ENCODE peak calls at places on chromosomes 11 and 22, in five cellular contexts. One of them, this sample, is unnamed.

GRCh38 chr11:113550179-113550578 is 75.0 kb upstream of the DRD2 start:
- DNase-seq in sigmoid colon: no peak
- DNase-seq in ovary: no peak
- DNase-seq in A549: no peak
- DNase-seq in stomach: no peak
- DNase-seq in this sample: no peak

GRCh38 chr11:1086171-1087102 is 11.8 kb downstream of the MUC2 start:
- DNase-seq in stomach: peak
- DNase-seq in sigmoid colon: peak
- DNase-seq in ovary: peak
- DNase-seq in A549: no peak
- DNase-seq in this sample: no peak

GRCh38 chr11:68908273-68908672 is 4.6 kb downstream of the IGHMBP2 start:
- DNase-seq in stomach: no peak
- DNase-seq in ovary: no peak
- DNase-seq in A549: no peak
- DNase-seq in sigmoid colon: peak
- DNase-seq in this sample: no peak

GRCh38 chr22:44211946-44212930 is 31.5 kb downstream of the PARVG start:
- DNase-seq in stomach: no peak
- DNase-seq in sigmoid colon: peak
- DNase-seq in A549: no peak
- DNase-seq in ovary: no peak
- DNase-seq in this sample: no peak

GRCh38 chr22:50399751-50400331 is 56.7 kb downstream of the PPP6R2 start:
- DNase-seq in sigmoid colon: no peak
- DNase-seq in stomach: peak
- DNase-seq in A549: peak
- DNase-seq in ovary: no peak
- DNase-seq in this sample: peak

GRCh38 chr11:34601085-34601444 is 19.8 kb upstream of the EHF start:
- DNase-seq in A549: no peak
- DNase-seq in stomach: no peak
- DNase-seq in ovary: no peak
- DNase-seq in sigmoid colon: no peak
- DNase-seq in this sample: no peak

GRCh38 chr11:114080219-114080618 is 20.7 kb downstream of the ZBTB16 start:
- DNase-seq in A549: no peak
- DNase-seq in stomach: no peak
- DNase-seq in ovary: no peak
- DNase-seq in sigmoid colon: peak
- DNase-seq in this sample: no peak

GRCh38 chr11:68448604-68449011 is 11.9 kb upstream of the PPP6R3 start:
- DNase-seq in ovary: no peak
- DNase-seq in sigmoid colon: no peak
- DNase-seq in stomach: no peak
- DNase-seq in A549: no peak
- DNase-seq in this sample: no peak

GRCh38 chr22:29143848-29144785 is 61.6 kb upstream of the EMID1 start:
- DNase-seq in stomach: peak
- DNase-seq in A549: no peak
- DNase-seq in sigmoid colon: peak
- DNase-seq in ovary: no peak
- DNase-seq in this sample: no peak

GRCh38 chr11:113677648-113678047 is 28.5 kb downstream of the TMPRSS5 start:
- DNase-seq in stomach: no peak
- DNase-seq in sigmoid colon: no peak
- DNase-seq in A549: no peak
- DNase-seq in ovary: no peak
- DNase-seq in this sample: no peak

GRCh38 chr11:17102447-17102846 is 25.0 kb upstream of the RPS13 start:
- DNase-seq in sigmoid colon: no peak
- DNase-seq in A549: no peak
- DNase-seq in ovary: no peak
- DNase-seq in stomach: no peak
- DNase-seq in this sample: no peak

GRCh38 chr11:45748801-45749200 is 56.1 kb upstream of the SLC35C1 start:
- DNase-seq in stomach: no peak
- DNase-seq in sigmoid colon: no peak
- DNase-seq in A549: no peak
- DNase-seq in ovary: no peak
- DNase-seq in this sample: no peak

GRCh38 chr22:40418366-40419201 is 48.2 kb downstream of the SGSM3 start:
- DNase-seq in sigmoid colon: peak
- DNase-seq in stomach: no peak
- DNase-seq in ovary: no peak
- DNase-seq in A549: no peak
- DNase-seq in this sample: peak

GRCh38 chr22:50210378-50211139 is 9.7 kb downstream of the SELENOO start:
- DNase-seq in sigmoid colon: no peak
- DNase-seq in stomach: no peak
- DNase-seq in A549: no peak
- DNase-seq in ovary: no peak
- DNase-seq in this sample: peak

GRCh38 chr11:47607380-47607779 is 13.2 kb upstream of the C1QTNF4 start:
- DNase-seq in stomach: no peak
- DNase-seq in ovary: peak
- DNase-seq in sigmoid colon: no peak
- DNase-seq in A549: no peak
- DNase-seq in this sample: no peak

GRCh38 chr11:50075856-50076255 is 43.2 kb downstream of the OR4C45 start:
- DNase-seq in ovary: no peak
- DNase-seq in A549: no peak
- DNase-seq in stomach: no peak
- DNase-seq in sigmoid colon: no peak
- DNase-seq in this sample: no peak

GRCh38 chr11:69644962-69645675 is 4.2 kb downstream of the CCND1 start:
- DNase-seq in ovary: no peak
- DNase-seq in stomach: no peak
- DNase-seq in A549: no peak
- DNase-seq in sigmoid colon: peak
- DNase-seq in this sample: no peak

GRCh38 chr22:30857103-30857502 is 111.5 kb downstream of the MORC2 start:
- DNase-seq in ovary: no peak
- DNase-seq in A549: no peak
- DNase-seq in stomach: peak
- DNase-seq in sigmoid colon: no peak
- DNase-seq in this sample: no peak

GRCh38 chr11:69640260-69640994 is 529 bp upstream of the CCND1 start:
- DNase-seq in A549: peak
- DNase-seq in stomach: peak
- DNase-seq in ovary: no peak
- DNase-seq in sigmoid colon: peak
- DNase-seq in this sample: peak

GRCh38 chr11:8356731-8357504 is 93.2 kb upstream of the LMO1 start:
- DNase-seq in A549: no peak
- DNase-seq in stomach: no peak
- DNase-seq in ovary: peak
- DNase-seq in sigmoid colon: no peak
- DNase-seq in this sample: no peak

GRCh38 chr11:123103326-123103980 is 41.5 kb upstream of the HSPA8 start:
- DNase-seq in A549: peak
- DNase-seq in ovary: peak
- DNase-seq in sigmoid colon: peak
- DNase-seq in stomach: no peak
- DNase-seq in this sample: peak

GRCh38 chr11:73977856-73978519 is 4.7 kb downstream of the UCP2 start:
- DNase-seq in A549: no peak
- DNase-seq in stomach: no peak
- DNase-seq in ovary: no peak
- DNase-seq in sigmoid colon: peak
- DNase-seq in this sample: no peak

GRCh38 chr11:104728927-104729326 is 169.3 kb downstream of the CASP12 start:
- DNase-seq in ovary: no peak
- DNase-seq in stomach: no peak
- DNase-seq in A549: no peak
- DNase-seq in sigmoid colon: no peak
- DNase-seq in this sample: no peak

GRCh38 chr11:74574563-74574962 is 17.8 kb upstream of the POLD3 start:
- DNase-seq in stomach: no peak
- DNase-seq in ovary: no peak
- DNase-seq in A549: no peak
- DNase-seq in sigmoid colon: no peak
- DNase-seq in this sample: no peak

DNA sequence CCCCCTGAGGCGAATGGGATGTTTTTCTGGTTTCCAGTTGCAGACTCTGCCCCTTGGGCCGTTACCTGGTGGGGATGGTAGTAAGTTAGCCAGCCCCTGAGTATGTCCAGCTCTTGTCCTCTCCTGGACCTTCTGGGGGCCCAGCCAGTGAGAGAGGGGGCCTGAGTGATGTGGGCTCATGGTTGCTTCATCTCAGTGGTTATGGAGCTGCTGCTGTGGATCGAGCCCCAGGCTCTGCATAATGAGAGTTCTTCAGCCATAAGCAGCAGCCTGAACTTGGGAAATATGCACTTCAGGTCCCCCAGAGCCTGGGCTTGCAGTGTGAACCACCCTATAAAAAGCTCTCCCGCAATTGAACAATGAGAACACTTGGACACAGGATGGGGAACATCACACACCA is 5.9 kb downstream of the TMPRSS13 start:
- DNase-seq in stomach: no peak
- DNase-seq in sigmoid colon: peak
- DNase-seq in A549: no peak
- DNase-seq in ovary: no peak
- DNase-seq in this sample: no peak
- TF ChIP-seq EP300 in stomach: no peak
- TF ChIP-seq EP300 in sigmoid colon: no peak
- TF ChIP-seq EP300 in A549: no peak
- TF ChIP-seq EP300 in ovary: no peak
- TF ChIP-seq EP300 in this sample: no peak

DNA sequence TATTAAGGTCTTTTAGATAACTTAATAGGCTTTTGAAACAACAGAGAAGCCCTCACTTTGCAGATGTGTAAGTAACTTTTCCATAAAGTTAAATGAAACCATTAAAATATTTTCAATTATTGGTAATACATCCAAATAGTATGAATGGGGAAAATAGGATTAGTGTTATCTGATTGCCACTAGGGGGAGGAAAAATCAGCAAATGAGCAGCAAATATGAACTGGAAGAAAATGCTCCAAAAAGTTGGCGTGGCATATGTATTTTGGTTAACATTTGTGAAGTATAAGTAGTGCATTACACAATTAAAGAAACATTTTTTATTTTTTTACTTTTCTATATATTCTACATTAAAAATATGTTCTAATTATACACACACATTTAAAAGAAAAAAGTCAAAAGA is 259.8 kb upstream of the ANO5 start:
- DNase-seq in stomach: no peak
- DNase-seq in sigmoid colon: no peak
- DNase-seq in A549: peak
- DNase-seq in ovary: no peak
- DNase-seq in this sample: no peak
- TF ChIP-seq CTCF in stomach: no peak
- TF ChIP-seq CTCF in sigmoid colon: no peak
- TF ChIP-seq CTCF in A549: peak
- TF ChIP-seq CTCF in ovary: no peak
- TF ChIP-seq CTCF in this sample: no peak

DNA sequence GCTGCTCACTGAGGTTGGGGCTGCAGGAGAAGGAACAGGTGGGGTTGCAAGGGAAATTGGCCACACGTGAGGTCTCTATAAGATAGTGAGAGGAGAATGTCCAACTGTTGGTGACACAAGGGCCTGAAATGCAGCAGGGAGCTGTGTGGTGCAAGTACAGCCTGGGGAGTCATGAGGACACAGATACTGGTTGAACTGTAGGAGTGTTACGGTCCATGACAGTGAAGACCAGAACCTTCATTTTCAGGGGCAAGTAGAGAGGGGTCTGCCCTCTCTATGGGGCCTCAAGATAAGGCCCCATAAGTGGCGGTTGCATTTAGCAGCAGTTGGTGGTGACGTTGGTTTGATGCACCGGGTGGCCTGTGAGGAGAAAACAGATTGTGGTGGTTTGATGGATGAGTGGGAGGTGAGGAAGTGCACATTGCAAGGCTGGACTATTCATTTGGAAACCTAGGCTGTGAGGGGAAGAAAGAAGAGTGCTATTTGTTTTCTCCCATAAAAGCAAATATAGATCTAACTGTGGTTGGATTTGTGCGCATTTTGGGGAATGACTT is 39.4 kb downstream of the MICAL2 start:
- DNase-seq in stomach: no peak
- DNase-seq in ovary: no peak
- DNase-seq in sigmoid colon: no peak
- DNase-seq in A549: no peak
- DNase-seq in this sample: peak
- TF ChIP-seq EP300 in stomach: no peak
- TF ChIP-seq EP300 in ovary: no peak
- TF ChIP-seq EP300 in sigmoid colon: no peak
- TF ChIP-seq EP300 in A549: no peak
- TF ChIP-seq EP300 in this sample: no peak

GRCh38 chr11:64715756-64716470 is 7.1 kb downstream of the NRXN2 start:
- DNase-seq in A549: no peak
- DNase-seq in stomach: no peak
- DNase-seq in sigmoid colon: no peak
- DNase-seq in ovary: no peak
- DNase-seq in this sample: no peak

GRCh38 chr11:64717268-64717578 is 5.8 kb downstream of the NRXN2 start:
- DNase-seq in ovary: no peak
- DNase-seq in stomach: no peak
- DNase-seq in A549: no peak
- DNase-seq in sigmoid colon: no peak
- DNase-seq in this sample: no peak

GRCh38 chr11:64718084-64718779 is 4.8 kb downstream of the NRXN2 start:
- DNase-seq in stomach: no peak
- DNase-seq in A549: no peak
- DNase-seq in sigmoid colon: peak
- DNase-seq in ovary: no peak
- DNase-seq in this sample: no peak

GRCh38 chr11:64714664-64715063 is 8.3 kb downstream of the NRXN2 start:
- DNase-seq in ovary: no peak
- DNase-seq in A549: no peak
- DNase-seq in sigmoid colon: no peak
- DNase-seq in stomach: no peak
- DNase-seq in this sample: no peak

DNA sequence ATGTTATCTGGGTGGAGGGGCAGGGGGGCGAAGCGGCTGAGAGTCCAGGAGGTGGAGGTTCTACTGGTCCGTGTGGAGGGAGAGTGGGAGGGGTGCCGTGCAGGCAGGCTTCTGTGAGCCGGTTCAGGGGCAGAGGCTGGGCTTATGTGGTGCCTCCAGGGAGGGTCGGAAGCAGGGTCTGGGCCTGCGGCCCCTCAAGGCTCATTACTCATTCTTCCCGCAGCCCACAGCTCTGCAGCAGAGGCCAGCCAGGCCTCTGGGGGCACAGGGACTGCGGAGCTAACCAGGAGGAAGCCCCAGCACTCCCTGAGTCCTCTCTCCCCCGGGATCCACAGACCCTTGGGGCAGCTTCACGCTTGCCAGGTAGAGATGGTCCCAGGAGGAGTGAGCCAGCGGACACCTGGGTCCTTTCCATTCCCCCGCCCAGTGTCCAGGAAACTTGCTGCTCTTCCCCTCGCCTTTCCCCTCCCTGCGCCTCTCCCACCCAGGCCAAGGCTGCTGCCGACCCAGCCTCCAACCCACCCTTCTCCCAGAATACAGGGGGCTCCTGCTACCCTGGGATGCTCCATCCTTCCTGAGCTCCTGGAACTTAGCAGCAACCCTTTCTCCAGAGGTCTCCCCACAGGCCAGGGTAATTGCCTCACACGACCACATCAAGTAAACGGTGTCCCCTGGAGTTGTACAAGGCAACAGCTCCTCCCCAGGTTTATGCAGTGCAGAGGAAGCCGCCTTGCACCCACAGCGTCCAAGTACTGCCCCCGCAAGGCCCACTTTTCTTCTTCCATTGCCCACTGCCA is 6.3 kb downstream of the NRXN2 start:
- DNase-seq in A549: no peak
- DNase-seq in sigmoid colon: peak
- DNase-seq in ovary: no peak
- DNase-seq in stomach: no peak
- DNase-seq in this sample: no peak
- TF ChIP-seq CTCF in A549: no peak
- TF ChIP-seq CTCF in sigmoid colon: no peak
- TF ChIP-seq CTCF in ovary: no peak
- TF ChIP-seq CTCF in stomach: no peak
- TF ChIP-seq CTCF in this sample: no peak